ENCODE peak calls at places on chromosome 15, in four cellular contexts. K, G, B and E are unnamed samples.
A peak's percentile ranks its signal among the peaks of the same experiment; 100 is the strongest.

GRCh38 chr15:89356634-89357298 is 22.1 kb upstream of the POLG start:
- DNase-seq in B (no peak), K (no peak), G (no peak), E (no peak)

GRCh38 chr15:47812436-47813109 is 95.3 kb downstream of the SEMA6D start:
- DNase-seq in B (no peak), G (peak; percentile 32), K (no peak), E (no peak)

GRCh38 chr15:28890711-28891495 is 5.1 kb downstream of the APBA2 start:
- DNase-seq in B (no peak), G (no peak), K (no peak), E (no peak)

GRCh38 chr15:29131336-29132109 is 138.1 kb downstream of the NSMCE3 start:
- DNase-seq in K (no peak), B (no peak), G (no peak), E (no peak)

GRCh38 chr15:80234883-80235282 is 17.1 kb downstream of the CTXND1 start:
- DNase-seq in B (peak; percentile 33), K (peak; percentile 56), G (no peak), E (peak; percentile 33)

GRCh38 chr15:23073890-23074631 is 34.7 kb upstream of the TUBGCP5 start:
- DNase-seq in B (no peak), K (no peak), G (no peak), E (peak; percentile 5)

GRCh38 chr15:57345584-57345983 is 30.7 kb upstream of the CGNL1 start:
- DNase-seq in K (no peak), G (no peak), B (no peak), E (peak; percentile 58)

GRCh38 chr15:92944946-92945521 is 44.9 kb downstream of the CHD2 start:
- DNase-seq in B (no peak), K (no peak), G (no peak), E (no peak)

GRCh38 chr15:57607570-57608000 is 15.9 kb downstream of the MYZAP start:
- DNase-seq in K (no peak), B (no peak), G (no peak), E (peak; percentile 17)

GRCh38 chr15:47717036-47717611 is at the start of gene SEMA6D:
- DNase-seq in G (no peak), B (peak; percentile 15), K (peak; percentile 6), E (no peak)

GRCh38 chr15:72285927-72286516 is 13.7 kb upstream of the PARP6 start:
- DNase-seq in B (no peak), G (no peak), K (peak; percentile 72), E (peak; percentile 16)

GRCh38 chr15:74062671-74063070 is 19.7 kb downstream of the GOLGA6A start:
- DNase-seq in G (no peak), B (no peak), K (no peak), E (no peak)
- TF ChIP-seq SPI1 in G (no peak), B (no peak), K (no peak), E (no peak)

GRCh38 chr15:82810863-82811421 is 1.5 kb downstream of the WHAMM start:
- DNase-seq in B (no peak), K (no peak), G (peak; percentile 45), E (no peak)

GRCh38 chr15:82808634-82809041 is 790 bp upstream of the WHAMM start:
- DNase-seq in B (no peak), K (no peak), G (no peak), E (no peak)

GRCh38 chr15:82809308-82810060 is at the start of gene WHAMM:
- DNase-seq in G (peak; percentile 88), B (peak; percentile 74), K (peak; percentile 99), E (peak; percentile 97)

GRCh38 chr15:82807920-82808633 is 1.4 kb upstream of the WHAMM start:
- DNase-seq in K (no peak), G (no peak), B (no peak), E (no peak)

DNA sequence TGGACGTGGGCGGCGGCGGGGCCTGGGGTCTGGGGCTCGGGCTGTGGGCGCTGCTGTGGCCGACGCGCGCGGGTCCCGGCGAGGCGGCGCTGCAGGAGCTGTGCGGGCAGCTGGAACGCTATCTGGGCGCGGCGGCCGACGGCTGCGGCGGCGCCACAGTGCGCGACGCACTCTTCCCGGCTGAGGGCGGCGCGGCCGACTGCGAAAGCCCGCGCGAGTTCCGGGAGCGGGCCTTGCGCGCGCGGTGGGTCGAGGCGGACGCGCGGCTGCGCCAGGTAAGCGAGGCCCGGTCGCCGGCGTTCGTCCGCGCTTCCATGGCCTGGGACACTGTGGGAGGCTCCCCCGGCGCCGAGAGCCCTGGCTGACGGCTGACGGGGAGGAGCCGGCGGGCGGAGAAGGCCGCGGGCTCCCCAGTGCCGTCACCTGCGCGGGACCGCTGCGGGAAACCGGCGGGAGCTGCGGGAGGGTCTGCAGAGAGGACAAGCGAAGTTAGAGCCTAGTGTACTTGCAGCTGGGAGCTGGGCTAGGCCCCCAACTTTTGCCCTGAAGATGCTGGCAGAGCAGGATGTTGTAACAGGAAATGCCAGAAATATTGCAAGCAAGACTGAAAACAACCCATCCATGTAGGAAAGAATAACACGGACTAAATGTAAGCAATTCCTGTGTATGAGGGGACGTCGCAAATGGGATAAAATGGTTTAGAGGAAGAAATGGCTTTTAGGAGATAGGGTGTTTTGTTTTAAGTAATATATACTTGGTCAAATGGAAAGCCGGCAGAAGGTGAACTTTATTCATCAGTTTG is 834 bp downstream of the WHAMM start:
- DNase-seq in G (no peak), B (no peak), K (peak; percentile 33), E (peak; percentile 48)
- TF ChIP-seq SPI1 in G (no peak), B (no peak), K (no peak), E (no peak)

GRCh38 chr15:69300129-69300588 is 1.4 kb downstream of the PAQR5 start:
- DNase-seq in B (no peak), G (no peak), K (no peak), E (no peak)
- TF ChIP-seq SPI1 in B (no peak), G (no peak), K (no peak), E (no peak)

DNA sequence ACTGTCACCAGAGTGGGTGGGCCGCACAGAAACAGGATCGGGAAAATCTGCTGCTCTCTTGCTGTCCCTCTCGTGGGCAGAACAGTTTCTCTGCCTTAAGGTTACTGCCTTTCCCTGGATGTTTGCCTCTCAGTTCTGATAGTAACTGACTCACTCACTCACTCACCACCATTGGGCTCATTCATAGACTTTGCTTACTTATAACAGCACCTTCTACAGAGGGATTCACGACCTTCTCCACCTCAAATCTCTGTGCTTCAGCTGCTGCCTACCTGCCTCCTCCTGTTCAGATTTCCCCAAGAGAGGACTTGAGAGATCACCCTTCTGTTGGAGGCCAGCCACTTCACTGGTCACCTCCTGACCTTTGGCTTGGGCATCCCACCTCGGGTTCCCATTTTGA is 147.7 kb upstream of the ICE2 start:
- DNase-seq in B (no peak), G (no peak), K (no peak), E (no peak)
- TF ChIP-seq SPI1 in B (no peak), G (no peak), K (no peak), E (no peak)

GRCh38 chr15:51750942-51751686 is at the start of gene TMOD2:
- DNase-seq in G (no peak), K (peak; percentile 70), B (peak; percentile 64), E (no peak)
- TF ChIP-seq SPI1 in G (no peak), K (no peak), B (no peak), E (no peak)

DNA sequence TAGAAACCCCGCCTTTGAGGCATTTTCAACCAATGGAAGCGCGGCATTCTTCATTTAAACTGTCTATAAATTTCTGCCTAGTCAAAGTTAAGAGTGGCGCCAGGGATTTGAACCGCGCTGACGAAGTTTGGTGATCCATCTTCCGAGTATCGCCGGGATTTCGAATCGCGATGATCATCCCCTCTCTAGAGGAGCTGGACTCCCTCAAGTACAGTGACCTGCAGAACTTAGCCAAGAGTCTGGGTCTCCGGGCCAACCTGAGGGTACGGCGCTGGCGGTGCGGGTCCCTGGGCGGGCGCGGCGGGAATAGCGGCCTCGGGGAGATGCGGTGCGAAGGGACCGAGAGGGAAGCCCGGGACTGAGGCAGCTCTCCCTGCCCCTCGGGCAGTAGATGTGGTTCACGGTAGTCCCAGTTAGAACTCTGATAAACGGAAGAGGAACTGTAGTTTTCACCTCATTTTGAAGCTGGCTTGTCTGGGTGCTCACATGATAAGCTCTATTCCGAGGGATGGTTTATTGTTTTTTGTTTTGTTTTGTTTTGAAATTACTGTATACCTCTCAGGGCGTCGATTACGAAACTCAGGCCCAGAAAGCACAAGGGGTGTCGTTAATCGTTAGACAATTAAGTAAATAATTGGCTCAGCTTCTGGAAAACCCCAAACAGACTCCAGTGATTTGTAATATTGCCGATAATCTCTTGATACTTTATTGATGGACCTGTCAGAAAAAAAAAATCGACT is at the start of gene NUSAP1:
- DNase-seq in K (no peak), B (peak; percentile 25), G (no peak), E (peak; percentile 71)
- TF ChIP-seq SPI1 in K (peak; percentile 46), B (peak; percentile 65), G (peak; percentile 56), E (peak; percentile 79)